ENCODE peak calls at places on chromosomes 5 and 9, in five cellular contexts. P is astrocyte of the spinal cord, N is Peyer's patch, K is neural progenitor cell, W is GM06990. A is an unnamed sample.

GRCh38 chr5:65948115-65948772 is 21.9 kb downstream of the ERBIN start:
- DNase-seq in P (no peak), N (no peak), K (no peak), W (no peak), A (no peak)

GRCh38 chr9:70485273-70485858 is 70.9 kb upstream of the KLF9 start:
- DNase-seq in P (no peak), N (no peak), K (no peak), W (no peak), A (no peak)

GRCh38 chr5:151085517-151086031 is 4.7 kb upstream of the TNIP1 start:
- DNase-seq in P (no peak), N (peak), K (no peak), W (no peak), A (peak)

GRCh38 chr5:58922392-58923171 is 339.7 kb downstream of the RAB3C start:
- DNase-seq in P (peak), N (peak), K (no peak), W (no peak), A (no peak)

GRCh38 chr5:61333351-61334223 is 1.5 kb downstream of the ZSWIM6 start:
- DNase-seq in P (peak), N (peak), K (peak), W (peak), A (peak)

GRCh38 chr5:156956321-156956720 is 6.7 kb downstream of the TIMD4 start:
- DNase-seq in P (no peak), N (no peak), K (no peak), W (no peak), A (no peak)

GRCh38 chr5:29148073-29148472 is 2045.4 kb upstream of the CDH6 start:
- DNase-seq in P (no peak), N (no peak), K (no peak), W (no peak), A (no peak)

GRCh38 chr5:170278611-170279500 is 18.7 kb downstream of the LCP2 start:
- DNase-seq in P (no peak), N (peak), K (peak), W (peak), A (peak)

GRCh38 chr9:93585259-93585658 is 8.9 kb downstream of the PHF2 start:
- DNase-seq in P (no peak), N (peak), K (no peak), W (no peak), A (no peak)

GRCh38 chr9:123356851-123357747 is 1.1 kb downstream of the CRB2 start:
- DNase-seq in P (no peak), N (no peak), K (peak), W (no peak), A (no peak)

GRCh38 chr9:22210262-22210661 is 201.2 kb upstream of the CDKN2B start:
- DNase-seq in P (no peak), N (no peak), K (no peak), W (no peak), A (no peak)

GRCh38 chr5:42880621-42881020 is 68.9 kb upstream of the SELENOP start:
- DNase-seq in P (no peak), N (no peak), K (no peak), W (no peak), A (no peak)

GRCh38 chr9:38621434-38622082 is 1.2 kb upstream of the ANKRD18A start:
- DNase-seq in P (peak), N (peak), K (peak), W (peak), A (no peak)

GRCh38 chr5:130402906-130403305 is 498.6 kb downstream of the CHSY3 start:
- DNase-seq in P (no peak), N (no peak), K (peak), W (no peak), A (no peak)

GRCh38 chr5:66356011-66356565 is 212.0 kb downstream of the SREK1 start:
- DNase-seq in P (no peak), N (no peak), K (no peak), W (no peak), A (no peak)

GRCh38 chr5:6552612-6553011 is 80.2 kb downstream of the NSUN2 start:
- DNase-seq in P (no peak), N (no peak), K (no peak), W (no peak), A (no peak)

GRCh38 chr5:16656561-16657191 is 39.9 kb upstream of the RETREG1 start:
- DNase-seq in P (peak), N (no peak), K (no peak), W (no peak), A (no peak)

GRCh38 chr5:42811591-42812392 is at the start of gene SELENOP:
- DNase-seq in P (peak), N (peak), K (peak), W (no peak), A (no peak)

GRCh38 chr5:32108167-32108566 is 66.0 kb downstream of the GOLPH3 start:
- DNase-seq in P (no peak), N (no peak), K (no peak), W (no peak), A (no peak)

GRCh38 chr5:138275379-138275782 is 960 bp upstream of the GFRA3 start:
- DNase-seq in P (no peak), N (no peak), K (no peak), W (no peak), A (no peak)

GRCh38 chr5:173204185-173204979 is 30.6 kb downstream of the NKX2-5 start:
- DNase-seq in P (peak), N (no peak), K (no peak), W (no peak), A (peak)

GRCh38 chr9:21294325-21294724 is 10.8 kb downstream of the IFNA5 start:
- DNase-seq in P (peak), N (no peak), K (no peak), W (no peak), A (peak)

DNA sequence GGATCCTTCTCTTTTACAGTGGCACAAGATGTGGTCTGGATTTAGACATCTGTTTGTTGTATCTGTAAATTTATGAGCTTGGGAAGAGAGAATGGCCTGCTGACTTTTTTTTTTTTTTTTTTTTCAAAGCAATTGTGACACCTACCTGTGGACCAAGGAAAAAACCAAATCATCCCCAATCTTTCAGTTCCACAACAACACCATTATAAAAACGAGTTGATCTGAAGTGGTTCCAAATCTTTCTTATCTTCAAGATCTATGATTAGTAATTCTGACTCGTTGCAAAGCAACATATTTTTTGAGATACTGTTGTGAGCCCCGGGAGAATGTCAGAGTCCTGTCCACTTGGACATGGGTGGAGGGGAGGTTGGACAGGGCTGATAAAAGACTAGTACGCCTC is 4.8 kb downstream of the IRX2 start:
- DNase-seq in P (peak), N (no peak), K (no peak), W (no peak), A (no peak)
- H3K4me3 ChIP-seq in P (no peak), N (no peak), K (no peak), W (no peak), A (no peak)

DNA sequence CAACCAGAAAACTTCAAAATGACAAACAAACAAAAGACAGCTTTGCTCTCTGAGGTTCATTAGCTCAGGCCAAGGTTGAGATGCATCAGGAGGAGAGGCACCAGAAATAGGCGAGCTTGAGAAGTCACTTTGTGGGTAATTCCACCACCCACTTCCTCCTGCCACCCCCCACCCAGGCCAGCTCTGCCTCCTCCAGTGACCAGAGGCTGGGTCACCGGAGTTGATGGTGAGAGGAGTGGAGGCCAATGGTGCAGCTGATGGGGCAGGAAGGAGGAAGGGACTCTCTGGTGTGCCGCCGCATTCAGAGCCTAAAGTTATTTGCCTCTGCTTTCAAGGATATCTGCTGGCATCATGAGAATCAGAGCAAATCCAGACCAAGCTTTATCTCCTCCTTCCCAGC is 73.8 kb upstream of the ASTN2 start:
- DNase-seq in P (no peak), N (no peak), K (no peak), W (no peak), A (no peak)
- H3K4me3 ChIP-seq in P (no peak), N (no peak), K (no peak), W (no peak), A (no peak)

DNA sequence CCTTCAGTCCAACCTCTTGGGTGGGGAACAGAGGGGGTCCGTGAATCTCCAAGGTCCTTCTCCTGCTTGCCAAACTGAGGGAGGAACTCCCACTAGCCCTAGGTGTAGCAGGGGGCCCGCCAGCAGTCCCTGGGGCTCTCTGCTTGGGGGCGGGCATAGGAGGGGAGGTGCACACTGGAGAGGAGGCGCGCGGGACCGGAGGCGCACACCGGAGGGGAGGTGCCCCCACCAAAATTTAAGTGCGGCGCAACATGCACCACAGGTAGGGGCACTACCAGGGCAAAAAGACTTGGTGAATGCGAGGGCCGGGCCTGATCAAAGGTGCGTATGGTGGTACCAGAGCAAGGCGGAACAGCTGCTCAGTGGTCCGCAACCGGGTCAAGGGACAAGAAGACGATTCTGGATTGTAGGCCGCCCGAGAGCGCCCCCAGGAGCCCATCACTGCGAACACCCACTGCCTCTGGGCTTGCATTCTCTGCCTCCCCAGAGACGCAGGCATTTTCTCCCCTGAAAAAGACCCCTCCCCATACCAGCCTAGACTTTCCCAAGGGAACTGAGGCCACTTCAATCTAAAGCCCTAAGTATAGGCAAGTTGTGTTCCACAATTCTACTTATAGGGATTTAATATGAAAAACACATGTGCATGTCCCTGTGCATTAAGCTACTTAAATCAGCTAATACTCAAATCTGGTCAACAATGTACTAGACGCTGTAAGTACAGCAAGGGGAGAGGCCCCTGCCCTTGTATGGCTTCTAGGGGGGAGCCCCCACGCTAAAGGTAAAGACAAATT is 50.6 kb downstream of the TGFBI start:
- DNase-seq in P (peak), N (no peak), K (peak), W (no peak), A (peak)
- H3K4me3 ChIP-seq in P (peak), N (peak), K (peak), W (peak), A (peak)

GRCh38 chr9:127742435-127743088 is 7.5 kb upstream of the TOR2A start:
- DNase-seq in P (peak), N (no peak), K (peak), W (no peak), A (no peak)
- H3K4me3 ChIP-seq in P (peak), N (no peak), K (peak), W (no peak), A (no peak)

GRCh38 chr9:33676746-33677505 is 118.4 kb upstream of the PRSS3 start:
- DNase-seq in P (peak), N (peak), K (peak), W (peak), A (no peak)
- H3K4me3 ChIP-seq in P (peak), N (peak), K (peak), W (peak), A (no peak)

DNA sequence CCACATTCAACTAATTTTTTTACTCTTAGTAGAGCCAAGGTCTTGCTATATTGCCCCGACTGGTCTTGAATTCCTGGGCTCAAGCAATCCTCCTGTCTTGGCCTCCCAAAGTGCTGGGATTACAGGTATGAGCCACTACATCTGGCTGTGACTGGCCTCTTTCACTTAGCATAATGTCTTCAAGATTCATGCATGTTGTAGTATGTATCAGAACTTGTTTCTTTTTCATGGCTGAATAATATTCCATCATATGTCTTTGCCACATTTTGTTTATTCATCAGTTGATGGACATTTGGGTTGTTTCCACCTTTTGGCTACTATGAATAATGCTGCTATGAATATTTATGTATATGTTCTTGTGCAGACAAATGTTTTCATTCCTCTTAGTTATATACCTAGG is 12.8 kb upstream of the WHRN start:
- DNase-seq in P (no peak), N (no peak), K (no peak), W (no peak), A (no peak)
- H3K4me3 ChIP-seq in P (no peak), N (no peak), K (no peak), W (no peak), A (no peak)

DNA sequence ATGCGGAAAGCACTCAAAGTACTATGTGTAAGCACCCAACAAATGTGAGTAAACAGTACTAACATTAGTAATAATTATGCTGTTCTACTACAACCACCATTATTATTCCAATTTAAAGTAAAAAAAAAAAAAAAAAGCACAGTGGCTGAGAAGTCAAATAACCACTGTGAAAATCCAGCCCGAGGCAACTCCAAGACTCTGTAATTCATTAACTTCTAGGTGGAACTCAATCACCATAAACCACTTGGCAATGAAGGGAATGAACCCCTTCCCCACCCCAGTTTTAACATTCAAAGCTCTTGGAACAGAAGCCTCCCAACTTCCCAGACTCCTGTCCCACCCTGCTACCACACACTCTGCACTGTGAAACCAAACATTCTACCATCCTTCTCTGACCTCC is 31.5 kb downstream of the PRELID2 start:
- DNase-seq in P (no peak), N (no peak), K (no peak), W (no peak), A (no peak)
- H3K4me3 ChIP-seq in P (no peak), N (no peak), K (no peak), W (no peak), A (no peak)

DNA sequence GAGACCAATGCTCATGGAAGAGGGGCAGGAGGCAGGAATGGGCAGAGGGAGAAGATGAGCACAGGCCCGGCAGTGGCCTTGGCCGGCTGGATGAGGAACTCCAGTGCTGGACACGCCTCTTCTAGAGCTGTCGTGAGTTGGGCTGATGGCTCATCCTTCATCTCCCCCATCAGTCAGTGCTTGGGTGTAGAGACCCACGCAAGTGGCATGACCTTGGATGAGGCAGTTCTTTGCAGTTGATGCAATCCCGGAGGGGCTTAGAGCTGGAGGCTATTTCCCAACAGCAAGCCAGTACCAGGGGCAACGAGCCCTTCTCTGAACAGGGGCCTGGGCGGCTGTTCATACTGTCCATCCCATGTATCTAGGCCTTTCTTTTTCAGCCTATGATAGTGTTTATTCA is 25.5 kb upstream of the ARAP3 start:
- DNase-seq in P (no peak), N (no peak), K (no peak), W (no peak), A (no peak)
- H3K4me3 ChIP-seq in P (no peak), N (no peak), K (no peak), W (no peak), A (no peak)

DNA sequence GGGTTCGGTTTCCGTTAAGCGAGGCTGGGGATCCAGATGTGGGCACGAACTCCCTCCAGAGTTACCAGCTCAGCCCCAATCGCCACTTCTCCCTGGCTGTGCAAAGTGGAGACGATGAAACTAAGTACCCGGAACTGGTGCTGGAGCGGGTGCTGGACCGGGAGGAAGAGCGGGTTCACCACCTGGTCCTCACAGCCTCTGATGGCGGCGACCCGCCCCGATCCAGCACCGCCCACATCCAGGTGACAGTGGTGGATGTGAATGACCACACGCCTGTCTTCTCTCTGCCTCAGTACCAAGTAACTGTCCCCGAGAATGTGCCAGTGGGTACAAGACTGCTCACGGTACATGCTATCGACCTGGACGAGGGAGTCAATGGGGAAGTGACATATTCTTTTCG is 803 bp downstream of the PCDHGA7 start:
- DNase-seq in P (no peak), N (no peak), K (no peak), W (no peak), A (no peak)
- H3K4me3 ChIP-seq in P (peak), N (no peak), K (no peak), W (no peak), A (no peak)